ENCODE peak calls at places on chromosomes 1 and 21, in five cellular contexts. One of them, this sample, is unnamed.

GRCh38 chr1:186577201-186577600 is 103.0 kb downstream of the PTGS2 start:
- DNase-seq in cardiac muscle cell: no peak
- DNase-seq in mammary epithelial cell: peak; percentile 66
- DNase-seq in foreskin fibroblast: no peak
- DNase-seq in lower lobe of right lung: no peak
- DNase-seq in this sample: no peak

GRCh38 chr1:151952811-151953210 is 40.8 kb downstream of the S100A10 start:
- DNase-seq in lower lobe of right lung: no peak
- DNase-seq in mammary epithelial cell: no peak
- DNase-seq in foreskin fibroblast: no peak
- DNase-seq in cardiac muscle cell: no peak
- DNase-seq in this sample: no peak

GRCh38 chr1:1004780-1005697 is 5.1 kb upstream of the HES4 start:
- DNase-seq in lower lobe of right lung: peak; percentile 71
- DNase-seq in mammary epithelial cell: no peak
- DNase-seq in cardiac muscle cell: peak; percentile 75
- DNase-seq in foreskin fibroblast: no peak
- DNase-seq in this sample: no peak

GRCh38 chr1:189939967-189940366 is 537.7 kb downstream of the BRINP3 start:
- DNase-seq in mammary epithelial cell: peak; percentile 0
- DNase-seq in lower lobe of right lung: no peak
- DNase-seq in cardiac muscle cell: no peak
- DNase-seq in foreskin fibroblast: peak; percentile 13
- DNase-seq in this sample: no peak

GRCh38 chr1:43566382-43567035 is 35.8 kb downstream of the PTPRF start:
- DNase-seq in cardiac muscle cell: no peak
- DNase-seq in mammary epithelial cell: no peak
- DNase-seq in lower lobe of right lung: no peak
- DNase-seq in foreskin fibroblast: no peak
- DNase-seq in this sample: no peak

GRCh38 chr1:63701187-63701586 is 72.6 kb upstream of the ROR1 start:
- DNase-seq in cardiac muscle cell: no peak
- DNase-seq in foreskin fibroblast: no peak
- DNase-seq in lower lobe of right lung: peak; percentile 70
- DNase-seq in mammary epithelial cell: no peak
- DNase-seq in this sample: no peak

GRCh38 chr1:227952374-227953021 is 4.8 kb upstream of the WNT9A start:
- DNase-seq in mammary epithelial cell: no peak
- DNase-seq in cardiac muscle cell: no peak
- DNase-seq in foreskin fibroblast: no peak
- DNase-seq in lower lobe of right lung: peak; percentile 38
- DNase-seq in this sample: no peak

GRCh38 chr1:10557714-10558113 is 83.0 kb downstream of the PEX14 start:
- DNase-seq in foreskin fibroblast: no peak
- DNase-seq in cardiac muscle cell: no peak
- DNase-seq in mammary epithelial cell: no peak
- DNase-seq in lower lobe of right lung: no peak
- DNase-seq in this sample: no peak

GRCh38 chr1:207825719-207826556 is 74.1 kb downstream of the CD46 start:
- DNase-seq in lower lobe of right lung: peak; percentile 90
- DNase-seq in cardiac muscle cell: no peak
- DNase-seq in foreskin fibroblast: peak; percentile 41
- DNase-seq in mammary epithelial cell: no peak
- DNase-seq in this sample: peak; percentile 98

GRCh38 chr1:181127898-181128453 is 39.5 kb downstream of the IER5 start:
- DNase-seq in foreskin fibroblast: no peak
- DNase-seq in mammary epithelial cell: no peak
- DNase-seq in cardiac muscle cell: no peak
- DNase-seq in lower lobe of right lung: no peak
- DNase-seq in this sample: peak; percentile 72

GRCh38 chr1:196148367-196148970 is 459.8 kb downstream of the KCNT2 start:
- DNase-seq in foreskin fibroblast: peak; percentile 16
- DNase-seq in mammary epithelial cell: peak; percentile 23
- DNase-seq in cardiac muscle cell: peak; percentile 20
- DNase-seq in lower lobe of right lung: no peak
- DNase-seq in this sample: peak; percentile 44

GRCh38 chr1:1083181-1084027 is 9.3 kb upstream of the RNF223 start:
- DNase-seq in cardiac muscle cell: no peak
- DNase-seq in lower lobe of right lung: peak; percentile 42
- DNase-seq in mammary epithelial cell: no peak
- DNase-seq in foreskin fibroblast: no peak
- DNase-seq in this sample: no peak

GRCh38 chr1:54610048-54610447 is 13.3 kb downstream of the FAM151A start:
- DNase-seq in mammary epithelial cell: no peak
- DNase-seq in lower lobe of right lung: no peak
- DNase-seq in cardiac muscle cell: no peak
- DNase-seq in foreskin fibroblast: peak; percentile 7
- DNase-seq in this sample: no peak

GRCh38 chr21:21851657-21852056 is 853.4 kb downstream of the NCAM2 start:
- DNase-seq in lower lobe of right lung: no peak
- DNase-seq in foreskin fibroblast: no peak
- DNase-seq in cardiac muscle cell: no peak
- DNase-seq in mammary epithelial cell: no peak
- DNase-seq in this sample: no peak

GRCh38 chr1:25246600-25247023 is 642 bp downstream of the RSRP1 start:
- DNase-seq in lower lobe of right lung: no peak
- DNase-seq in cardiac muscle cell: peak; percentile 34
- DNase-seq in mammary epithelial cell: no peak
- DNase-seq in foreskin fibroblast: no peak
- DNase-seq in this sample: peak; percentile 36

GRCh38 chr1:154420172-154420571 is 15.0 kb downstream of the IL6R start:
- DNase-seq in foreskin fibroblast: peak; percentile 81
- DNase-seq in mammary epithelial cell: peak; percentile 71
- DNase-seq in lower lobe of right lung: peak; percentile 84
- DNase-seq in cardiac muscle cell: no peak
- DNase-seq in this sample: peak; percentile 53

GRCh38 chr1:236806634-236807033 is 11.5 kb downstream of the MTR start:
- DNase-seq in cardiac muscle cell: no peak
- DNase-seq in lower lobe of right lung: no peak
- DNase-seq in mammary epithelial cell: no peak
- DNase-seq in foreskin fibroblast: no peak
- DNase-seq in this sample: no peak

GRCh38 chr1:29384496-29385015 is 148.2 kb downstream of the PTPRU start:
- DNase-seq in foreskin fibroblast: no peak
- DNase-seq in cardiac muscle cell: no peak
- DNase-seq in mammary epithelial cell: no peak
- DNase-seq in lower lobe of right lung: no peak
- DNase-seq in this sample: no peak

GRCh38 chr1:27605796-27606707 is 2.1 kb upstream of the AHDC1 start:
- DNase-seq in mammary epithelial cell: peak; percentile 32
- DNase-seq in cardiac muscle cell: peak; percentile 73
- DNase-seq in foreskin fibroblast: no peak
- DNase-seq in lower lobe of right lung: no peak
- DNase-seq in this sample: peak; percentile 76

GRCh38 chr1:181737056-181737455 is 253.7 kb downstream of the CACNA1E start:
- DNase-seq in cardiac muscle cell: no peak
- DNase-seq in lower lobe of right lung: no peak
- DNase-seq in foreskin fibroblast: no peak
- DNase-seq in mammary epithelial cell: peak; percentile 19
- DNase-seq in this sample: no peak

GRCh38 chr1:30522031-30523004 is 201.1 kb downstream of the MATN1 start:
- DNase-seq in foreskin fibroblast: peak; percentile 74
- DNase-seq in cardiac muscle cell: peak; percentile 25
- DNase-seq in lower lobe of right lung: peak; percentile 55
- DNase-seq in mammary epithelial cell: peak; percentile 32
- DNase-seq in this sample: no peak

GRCh38 chr21:45634511-45635183 is 8.9 kb upstream of the PCBP3 start:
- DNase-seq in mammary epithelial cell: no peak
- DNase-seq in lower lobe of right lung: no peak
- DNase-seq in foreskin fibroblast: no peak
- DNase-seq in cardiac muscle cell: no peak
- DNase-seq in this sample: no peak

GRCh38 chr21:17442174-17442573 is 70.7 kb upstream of the CXADR start:
- DNase-seq in cardiac muscle cell: no peak
- DNase-seq in mammary epithelial cell: no peak
- DNase-seq in lower lobe of right lung: no peak
- DNase-seq in foreskin fibroblast: no peak
- DNase-seq in this sample: no peak

GRCh38 chr1:206633708-206634121 is 1.6 kb upstream of the DYRK3 start:
- DNase-seq in foreskin fibroblast: peak; percentile 87
- DNase-seq in cardiac muscle cell: no peak
- DNase-seq in lower lobe of right lung: no peak
- DNase-seq in mammary epithelial cell: peak; percentile 97
- DNase-seq in this sample: no peak

GRCh38 chr1:232247669-232248068 is 382.3 kb downstream of the SIPA1L2 start:
- DNase-seq in cardiac muscle cell: no peak
- DNase-seq in lower lobe of right lung: no peak
- DNase-seq in foreskin fibroblast: no peak
- DNase-seq in mammary epithelial cell: no peak
- DNase-seq in this sample: no peak

GRCh38 chr1:93628682-93629081 is 53.0 kb downstream of the BCAR3 start:
- DNase-seq in foreskin fibroblast: no peak
- DNase-seq in mammary epithelial cell: no peak
- DNase-seq in cardiac muscle cell: no peak
- DNase-seq in lower lobe of right lung: no peak
- DNase-seq in this sample: no peak

GRCh38 chr1:237677979-237678378 is 212.7 kb downstream of the ZP4 start:
- DNase-seq in lower lobe of right lung: no peak
- DNase-seq in cardiac muscle cell: no peak
- DNase-seq in mammary epithelial cell: peak; percentile 31
- DNase-seq in foreskin fibroblast: no peak
- DNase-seq in this sample: peak; percentile 11

GRCh38 chr1:27557596-27558340 is 46.2 kb downstream of the AHDC1 start:
- DNase-seq in foreskin fibroblast: no peak
- DNase-seq in mammary epithelial cell: peak; percentile 87
- DNase-seq in lower lobe of right lung: no peak
- DNase-seq in cardiac muscle cell: no peak
- DNase-seq in this sample: no peak

GRCh38 chr1:165408518-165408917 is 36.4 kb downstream of the RXRG start:
- DNase-seq in lower lobe of right lung: no peak
- DNase-seq in foreskin fibroblast: peak; percentile 4
- DNase-seq in mammary epithelial cell: peak; percentile 30
- DNase-seq in cardiac muscle cell: peak; percentile 67
- DNase-seq in this sample: peak; percentile 36
- TF ChIP-seq CTCF in lower lobe of right lung: peak; percentile 42
- TF ChIP-seq CTCF in foreskin fibroblast: no peak
- TF ChIP-seq CTCF in mammary epithelial cell: peak; percentile 50
- TF ChIP-seq CTCF in cardiac muscle cell: peak; percentile 34
- TF ChIP-seq CTCF in this sample: peak; percentile 33

DNA sequence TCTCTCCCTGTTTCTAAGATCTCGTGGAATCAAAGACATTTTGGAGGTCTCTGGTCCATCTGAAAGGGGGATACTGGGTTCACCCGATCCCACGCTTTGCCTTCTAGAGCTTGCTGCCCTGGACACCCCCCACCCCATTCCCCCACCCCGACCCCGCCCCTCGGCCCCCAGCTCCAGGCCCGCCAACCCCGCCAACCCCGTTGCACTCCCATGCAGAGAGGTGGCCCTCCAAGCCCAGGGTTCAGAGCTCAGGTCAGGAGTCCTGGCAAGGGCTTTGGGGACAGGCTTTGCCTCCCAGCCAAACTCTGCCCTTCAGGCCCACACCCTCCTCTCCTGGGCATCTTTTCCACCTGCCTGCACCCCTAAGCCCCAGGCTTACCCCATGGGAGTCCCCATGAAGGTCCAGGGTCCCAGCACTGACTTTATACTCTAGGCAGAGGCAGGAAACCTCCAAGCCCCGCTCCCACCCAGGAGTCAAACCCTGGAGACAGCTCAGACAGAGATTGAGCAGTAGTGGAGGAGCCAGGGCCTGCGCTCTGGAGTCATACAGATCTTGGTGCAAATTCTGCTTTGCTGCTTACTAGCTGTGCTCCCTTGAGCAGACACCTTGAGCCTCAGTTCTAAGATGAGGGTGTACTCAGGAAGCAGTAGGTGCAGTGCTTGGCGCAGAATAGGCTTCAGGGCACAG is 155.9 kb downstream of the FOXD2 start:
- DNase-seq in cardiac muscle cell: no peak
- DNase-seq in foreskin fibroblast: no peak
- DNase-seq in mammary epithelial cell: no peak
- DNase-seq in lower lobe of right lung: no peak
- DNase-seq in this sample: no peak
- H3K4me3 ChIP-seq in cardiac muscle cell: no peak overlapping the region
- H3K4me3 ChIP-seq in foreskin fibroblast: no peak overlapping the region
- H3K4me3 ChIP-seq in mammary epithelial cell: no peak overlapping the region
- H3K4me3 ChIP-seq in lower lobe of right lung: no peak overlapping the region
- H3K4me3 ChIP-seq in this sample: no peak overlapping the region

GRCh38 chr1:220685879-220686278 is 4.3 kb upstream of the C1orf115 start:
- DNase-seq in mammary epithelial cell: no peak
- DNase-seq in foreskin fibroblast: no peak
- DNase-seq in lower lobe of right lung: no peak
- DNase-seq in cardiac muscle cell: no peak
- DNase-seq in this sample: no peak
- TF ChIP-seq CTCF in mammary epithelial cell: no peak
- TF ChIP-seq CTCF in foreskin fibroblast: no peak
- TF ChIP-seq CTCF in lower lobe of right lung: no peak
- TF ChIP-seq CTCF in cardiac muscle cell: no peak
- TF ChIP-seq CTCF in this sample: no peak

GRCh38 chr1:205314986-205315618 is 6.4 kb downstream of the NUAK2 start:
- DNase-seq in mammary epithelial cell: no peak
- DNase-seq in foreskin fibroblast: no peak
- DNase-seq in lower lobe of right lung: no peak
- DNase-seq in cardiac muscle cell: no peak
- DNase-seq in this sample: no peak

GRCh38 chr1:205319081-205320018 is 2.2 kb downstream of the NUAK2 start:
- DNase-seq in foreskin fibroblast: peak; percentile 66
- DNase-seq in lower lobe of right lung: peak; percentile 86
- DNase-seq in cardiac muscle cell: no peak
- DNase-seq in mammary epithelial cell: peak; percentile 84
- DNase-seq in this sample: no peak

GRCh38 chr1:205316179-205316578 is 5.4 kb downstream of the NUAK2 start:
- DNase-seq in mammary epithelial cell: no peak
- DNase-seq in lower lobe of right lung: no peak
- DNase-seq in cardiac muscle cell: no peak
- DNase-seq in foreskin fibroblast: no peak
- DNase-seq in this sample: no peak

GRCh38 chr1:205318231-205318991 is 3.1 kb downstream of the NUAK2 start:
- DNase-seq in cardiac muscle cell: no peak
- DNase-seq in mammary epithelial cell: peak; percentile 93
- DNase-seq in foreskin fibroblast: no peak
- DNase-seq in lower lobe of right lung: no peak
- DNase-seq in this sample: no peak

GRCh38 chr1:205317311-205317917 is 4.1 kb downstream of the NUAK2 start:
- DNase-seq in foreskin fibroblast: no peak
- DNase-seq in lower lobe of right lung: peak; percentile 94
- DNase-seq in cardiac muscle cell: peak; percentile 94
- DNase-seq in mammary epithelial cell: peak; percentile 68
- DNase-seq in this sample: no peak
- H3K4me3 ChIP-seq in foreskin fibroblast: no peak overlapping the region
- H3K4me3 ChIP-seq in lower lobe of right lung: no peak overlapping the region
- H3K4me3 ChIP-seq in cardiac muscle cell: no peak overlapping the region
- H3K4me3 ChIP-seq in mammary epithelial cell: peak overlapping the region; percentile 2
- H3K4me3 ChIP-seq in this sample: no peak overlapping the region

GRCh38 chr1:101474039-101474665 is 237.3 kb downstream of the S1PR1 start:
- DNase-seq in cardiac muscle cell: peak; percentile 51
- DNase-seq in lower lobe of right lung: no peak
- DNase-seq in mammary epithelial cell: peak; percentile 34
- DNase-seq in foreskin fibroblast: no peak
- DNase-seq in this sample: peak; percentile 50
- TF ChIP-seq CTCF in cardiac muscle cell: peak; percentile 34
- TF ChIP-seq CTCF in lower lobe of right lung: peak; percentile 52
- TF ChIP-seq CTCF in mammary epithelial cell: peak; percentile 89
- TF ChIP-seq CTCF in foreskin fibroblast: peak; percentile 20
- TF ChIP-seq CTCF in this sample: peak; percentile 45